ENCODE peak calls at places on chromosomes 1 and 21, in five cellular contexts. One of them, this sample, is unnamed.

GRCh38 chr1:160666079-160666442 is 19.2 kb upstream of the SLAMF1 start:
- DNase-seq in HFF-Myc: no peak
- DNase-seq in right atrium auricular region: no peak
- DNase-seq in cardiac muscle cell: no peak
- DNase-seq in GM12865: no peak
- DNase-seq in this sample: no peak

GRCh38 chr21:33874161-33874560 is 41.4 kb downstream of the ATP5PO start:
- DNase-seq in HFF-Myc: no peak
- DNase-seq in right atrium auricular region: no peak
- DNase-seq in cardiac muscle cell: no peak
- DNase-seq in GM12865: no peak
- DNase-seq in this sample: no peak

GRCh38 chr1:66197785-66198184 is 336.2 kb upstream of the SGIP1 start:
- DNase-seq in HFF-Myc: no peak
- DNase-seq in right atrium auricular region: no peak
- DNase-seq in cardiac muscle cell: no peak
- DNase-seq in GM12865: no peak
- DNase-seq in this sample: no peak

GRCh38 chr1:152878042-152878441 is at the start of gene SMCP:
- DNase-seq in HFF-Myc: no peak
- DNase-seq in right atrium auricular region: no peak
- DNase-seq in cardiac muscle cell: no peak
- DNase-seq in GM12865: peak
- DNase-seq in this sample: no peak

GRCh38 chr1:54934869-54935268 is 45.6 kb upstream of the TMEM61 start:
- DNase-seq in HFF-Myc: peak
- DNase-seq in right atrium auricular region: no peak
- DNase-seq in cardiac muscle cell: no peak
- DNase-seq in GM12865: no peak
- DNase-seq in this sample: no peak

GRCh38 chr1:169049258-169049936 is 57.1 kb upstream of the ATP1B1 start:
- DNase-seq in HFF-Myc: peak
- DNase-seq in right atrium auricular region: no peak
- DNase-seq in cardiac muscle cell: no peak
- DNase-seq in GM12865: no peak
- DNase-seq in this sample: no peak

GRCh38 chr1:165871311-165872067 is 44.1 kb downstream of the UCK2 start:
- DNase-seq in HFF-Myc: no peak
- DNase-seq in right atrium auricular region: no peak
- DNase-seq in cardiac muscle cell: no peak
- DNase-seq in GM12865: peak
- DNase-seq in this sample: no peak

GRCh38 chr1:212699839-212700596 is at the start of gene BATF3:
- DNase-seq in HFF-Myc: no peak
- DNase-seq in right atrium auricular region: peak
- DNase-seq in cardiac muscle cell: no peak
- DNase-seq in GM12865: peak
- DNase-seq in this sample: peak

GRCh38 chr21:39336457-39337008 is 12.4 kb downstream of the HMGN1 start:
- DNase-seq in HFF-Myc: no peak
- DNase-seq in right atrium auricular region: no peak
- DNase-seq in cardiac muscle cell: no peak
- DNase-seq in GM12865: no peak
- DNase-seq in this sample: no peak

GRCh38 chr1:16122916-16123315 is 33.0 kb downstream of the EPHA2 start:
- DNase-seq in HFF-Myc: peak
- DNase-seq in right atrium auricular region: no peak
- DNase-seq in cardiac muscle cell: no peak
- DNase-seq in GM12865: peak
- DNase-seq in this sample: no peak

GRCh38 chr1:245105815-245106410 is 48.9 kb upstream of the KIF26B start:
- DNase-seq in HFF-Myc: no peak
- DNase-seq in right atrium auricular region: no peak
- DNase-seq in cardiac muscle cell: no peak
- DNase-seq in GM12865: no peak
- DNase-seq in this sample: no peak

GRCh38 chr1:182845379-182845778 is 6.2 kb downstream of the DHX9 start:
- DNase-seq in HFF-Myc: no peak
- DNase-seq in right atrium auricular region: no peak
- DNase-seq in cardiac muscle cell: no peak
- DNase-seq in GM12865: no peak
- DNase-seq in this sample: no peak

GRCh38 chr1:93905734-93906133 is 3.5 kb downstream of the GCLM start:
- DNase-seq in HFF-Myc: no peak
- DNase-seq in right atrium auricular region: no peak
- DNase-seq in cardiac muscle cell: no peak
- DNase-seq in GM12865: no peak
- DNase-seq in this sample: no peak

GRCh38 chr1:50970508-50970885 is 452 bp downstream of the CDKN2C start:
- DNase-seq in HFF-Myc: no peak
- DNase-seq in right atrium auricular region: no peak
- DNase-seq in cardiac muscle cell: no peak
- DNase-seq in GM12865: no peak
- DNase-seq in this sample: no peak

GRCh38 chr1:59494145-59494824 is 197.4 kb downstream of the FGGY start:
- DNase-seq in HFF-Myc: no peak
- DNase-seq in right atrium auricular region: no peak
- DNase-seq in cardiac muscle cell: no peak
- DNase-seq in GM12865: no peak
- DNase-seq in this sample: no peak

GRCh38 chr21:38272215-38272614 is 15.4 kb downstream of the KCNJ15 start:
- DNase-seq in HFF-Myc: no peak
- DNase-seq in right atrium auricular region: no peak
- DNase-seq in cardiac muscle cell: no peak
- DNase-seq in GM12865: peak
- DNase-seq in this sample: no peak

GRCh38 chr1:6302568-6302967 is 41.7 kb upstream of the GPR153 start:
- DNase-seq in HFF-Myc: no peak
- DNase-seq in right atrium auricular region: no peak
- DNase-seq in cardiac muscle cell: no peak
- DNase-seq in GM12865: no peak
- DNase-seq in this sample: no peak

GRCh38 chr1:105608713-105609112 is 1447.8 kb upstream of the PRMT6 start:
- DNase-seq in HFF-Myc: no peak
- DNase-seq in right atrium auricular region: no peak
- DNase-seq in cardiac muscle cell: no peak
- DNase-seq in GM12865: no peak
- DNase-seq in this sample: no peak

GRCh38 chr1:234473123-234473522 is 5.9 kb downstream of the TARBP1 start:
- DNase-seq in HFF-Myc: no peak
- DNase-seq in right atrium auricular region: no peak
- DNase-seq in cardiac muscle cell: no peak
- DNase-seq in GM12865: peak
- DNase-seq in this sample: no peak

GRCh38 chr21:42836767-42837301 is 42.5 kb downstream of the WDR4 start:
- DNase-seq in HFF-Myc: no peak
- DNase-seq in right atrium auricular region: peak
- DNase-seq in cardiac muscle cell: no peak
- DNase-seq in GM12865: no peak
- DNase-seq in this sample: peak

GRCh38 chr1:22108343-22109135 is 34.4 kb downstream of the WNT4 start:
- DNase-seq in HFF-Myc: no peak
- DNase-seq in right atrium auricular region: peak
- DNase-seq in cardiac muscle cell: no peak
- DNase-seq in GM12865: no peak
- DNase-seq in this sample: no peak

GRCh38 chr1:231376875-231377549 is 38.9 kb downstream of the SPRTN start:
- DNase-seq in HFF-Myc: no peak
- DNase-seq in right atrium auricular region: no peak
- DNase-seq in cardiac muscle cell: no peak
- DNase-seq in GM12865: peak
- DNase-seq in this sample: no peak

GRCh38 chr1:54276617-54277450 is 76.9 kb downstream of the MRPL37 start:
- DNase-seq in HFF-Myc: no peak
- DNase-seq in right atrium auricular region: no peak
- DNase-seq in cardiac muscle cell: no peak
- DNase-seq in GM12865: no peak
- DNase-seq in this sample: no peak

GRCh38 chr1:152035406-152036315 is 1.1 kb downstream of the S100A11 start:
- DNase-seq in HFF-Myc: no peak
- DNase-seq in right atrium auricular region: no peak
- DNase-seq in cardiac muscle cell: no peak
- DNase-seq in GM12865: no peak
- DNase-seq in this sample: no peak

GRCh38 chr1:86965012-86965826 is 50.8 kb downstream of the HS2ST1 start:
- DNase-seq in HFF-Myc: no peak
- DNase-seq in right atrium auricular region: no peak
- DNase-seq in cardiac muscle cell: peak
- DNase-seq in GM12865: peak
- DNase-seq in this sample: no peak

GRCh38 chr1:221022331-221022730 is 143.1 kb downstream of the HLX start:
- DNase-seq in HFF-Myc: no peak
- DNase-seq in right atrium auricular region: no peak
- DNase-seq in cardiac muscle cell: no peak
- DNase-seq in GM12865: no peak
- DNase-seq in this sample: no peak

GRCh38 chr1:21633992-21634475 is 35.1 kb downstream of the RAP1GAP start:
- DNase-seq in HFF-Myc: no peak
- DNase-seq in right atrium auricular region: no peak
- DNase-seq in cardiac muscle cell: no peak
- DNase-seq in GM12865: no peak
- DNase-seq in this sample: no peak

GRCh38 chr1:240732390-240732789 is 120.4 kb upstream of the GREM2 start:
- DNase-seq in HFF-Myc: peak
- DNase-seq in right atrium auricular region: no peak
- DNase-seq in cardiac muscle cell: peak
- DNase-seq in GM12865: peak
- DNase-seq in this sample: no peak

GRCh38 chr1:167599839-167600581 is 30.0 kb upstream of the RCSD1 start:
- DNase-seq in HFF-Myc: no peak
- DNase-seq in right atrium auricular region: peak
- DNase-seq in cardiac muscle cell: peak
- DNase-seq in GM12865: peak
- DNase-seq in this sample: no peak

GRCh38 chr1:116861137-116861536 is 48.6 kb upstream of the PTGFRN start:
- DNase-seq in HFF-Myc: no peak
- DNase-seq in right atrium auricular region: no peak
- DNase-seq in cardiac muscle cell: no peak
- DNase-seq in GM12865: no peak
- DNase-seq in this sample: no peak

GRCh38 chr1:9607352-9607751 is 18.6 kb downstream of the TMEM201 start:
- DNase-seq in HFF-Myc: no peak
- DNase-seq in right atrium auricular region: no peak
- DNase-seq in cardiac muscle cell: no peak
- DNase-seq in GM12865: no peak
- DNase-seq in this sample: no peak

DNA sequence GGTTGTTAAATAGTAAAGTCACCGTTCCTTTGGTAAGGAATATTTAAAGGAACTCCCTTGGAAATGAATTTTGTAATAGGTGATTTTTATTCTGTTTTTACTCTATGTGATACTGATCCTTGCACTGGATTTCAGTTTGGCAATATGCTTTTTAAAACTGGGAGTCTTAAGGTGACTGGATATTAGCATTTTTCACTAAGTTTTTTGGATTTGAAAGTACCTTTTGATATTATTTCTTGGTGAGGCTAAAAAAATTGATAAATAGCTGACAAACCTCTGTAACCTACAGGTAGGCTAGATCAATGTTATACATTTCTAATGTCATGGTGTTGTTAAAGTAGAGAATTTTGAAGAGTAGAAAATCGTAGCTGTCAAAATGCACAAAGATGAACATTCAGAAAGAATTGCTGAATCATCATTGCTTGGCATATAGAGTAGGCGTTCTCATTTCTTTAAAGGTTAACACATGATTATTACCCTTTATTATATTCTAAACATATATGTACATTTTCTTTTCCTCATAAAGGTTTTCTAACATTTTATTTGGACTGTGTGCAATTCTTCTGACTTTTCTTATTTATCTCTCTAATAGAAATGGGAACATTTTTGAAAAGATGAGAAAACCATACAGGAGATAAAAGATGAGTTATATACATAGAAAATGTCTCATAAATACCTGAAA is 1.5 kb upstream of the DNAJB4 start:
- DNase-seq in HFF-Myc: no peak
- DNase-seq in right atrium auricular region: no peak
- DNase-seq in cardiac muscle cell: no peak
- DNase-seq in GM12865: no peak
- DNase-seq in this sample: no peak
- H3K4me3 ChIP-seq in HFF-Myc: no peak
- H3K4me3 ChIP-seq in right atrium auricular region: no peak
- H3K4me3 ChIP-seq in cardiac muscle cell: peak
- H3K4me3 ChIP-seq in GM12865: no peak
- H3K4me3 ChIP-seq in this sample: no peak

GRCh38 chr21:36768496-36768895 is 69.6 kb downstream of the SIM2 start:
- DNase-seq in HFF-Myc: no peak
- DNase-seq in right atrium auricular region: no peak
- DNase-seq in cardiac muscle cell: no peak
- DNase-seq in GM12865: no peak
- DNase-seq in this sample: no peak

GRCh38 chr21:36769051-36769867 is 70.3 kb downstream of the SIM2 start:
- DNase-seq in HFF-Myc: no peak
- DNase-seq in right atrium auricular region: no peak
- DNase-seq in cardiac muscle cell: no peak
- DNase-seq in GM12865: no peak
- DNase-seq in this sample: no peak

GRCh38 chr21:36765229-36765628 is 66.3 kb downstream of the SIM2 start:
- DNase-seq in HFF-Myc: no peak
- DNase-seq in right atrium auricular region: no peak
- DNase-seq in cardiac muscle cell: no peak
- DNase-seq in GM12865: no peak
- DNase-seq in this sample: no peak

GRCh38 chr21:36767096-36767495 is 68.2 kb downstream of the SIM2 start:
- DNase-seq in HFF-Myc: no peak
- DNase-seq in right atrium auricular region: no peak
- DNase-seq in cardiac muscle cell: no peak
- DNase-seq in GM12865: no peak
- DNase-seq in this sample: no peak

DNA sequence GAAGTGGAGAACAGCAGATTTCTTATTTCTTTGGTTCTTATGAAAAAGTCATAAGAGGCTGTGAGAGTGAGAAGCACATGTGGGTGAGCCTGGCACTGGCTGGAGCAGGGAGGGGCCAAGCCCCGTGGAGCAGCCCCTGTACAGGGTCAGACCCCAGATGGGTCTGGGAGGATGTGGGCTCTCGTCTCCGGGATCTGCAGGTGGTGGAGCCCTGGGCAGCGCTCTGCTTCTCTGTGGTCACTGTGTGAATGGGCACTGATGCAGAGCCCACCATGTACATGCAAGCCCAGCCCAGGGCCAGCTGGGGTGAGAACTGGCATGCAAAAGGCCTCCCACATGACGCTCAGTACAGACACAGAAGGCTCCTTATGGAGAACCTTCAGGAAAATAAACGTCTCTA is 67.6 kb downstream of the SIM2 start:
- DNase-seq in HFF-Myc: no peak
- DNase-seq in right atrium auricular region: no peak
- DNase-seq in cardiac muscle cell: no peak
- DNase-seq in GM12865: no peak
- DNase-seq in this sample: no peak
- TF ChIP-seq CTCF in HFF-Myc: no peak
- TF ChIP-seq CTCF in right atrium auricular region: no peak
- TF ChIP-seq CTCF in cardiac muscle cell: no peak
- TF ChIP-seq CTCF in GM12865: no peak
- TF ChIP-seq CTCF in this sample: no peak

GRCh38 chr1:48396208-48396607 is 75.8 kb downstream of the SPATA6 start:
- DNase-seq in HFF-Myc: no peak
- DNase-seq in right atrium auricular region: no peak
- DNase-seq in cardiac muscle cell: no peak
- DNase-seq in GM12865: no peak
- DNase-seq in this sample: no peak
- H3K4me3 ChIP-seq in HFF-Myc: no peak
- H3K4me3 ChIP-seq in right atrium auricular region: no peak
- H3K4me3 ChIP-seq in cardiac muscle cell: no peak
- H3K4me3 ChIP-seq in GM12865: no peak
- H3K4me3 ChIP-seq in this sample: no peak

GRCh38 chr1:180188103-180188506 is 33.4 kb downstream of the QSOX1 start:
- DNase-seq in HFF-Myc: peak
- DNase-seq in right atrium auricular region: no peak
- DNase-seq in cardiac muscle cell: peak
- DNase-seq in GM12865: peak
- DNase-seq in this sample: no peak
- TF ChIP-seq CTCF in HFF-Myc: peak
- TF ChIP-seq CTCF in right atrium auricular region: peak
- TF ChIP-seq CTCF in cardiac muscle cell: peak
- TF ChIP-seq CTCF in GM12865: peak
- TF ChIP-seq CTCF in this sample: no peak